ENCODE peak calls at places on chromosomes 5 and 9, in five cellular contexts. F is HepG2, V is upper lobe of right lung, A is astrocyte of the spinal cord, O is endodermal cell. G is an unnamed sample.

GRCh38 chr5:149616727-149617284 is 35.5 kb downstream of the ARHGEF37 start:
- DNase-seq in F (no peak), V (no peak), A (no peak), O (no peak), G (no peak)

GRCh38 chr9:137547687-137548543 is 2.3 kb downstream of the PNPLA7 start:
- DNase-seq in F (no peak), V (no peak), A (no peak), O (no peak), G (no peak)

GRCh38 chr9:126842977-126843799 is 17.3 kb upstream of the ZBTB34 start:
- DNase-seq in F (no peak), V (no peak), A (no peak), O (no peak), G (no peak)

GRCh38 chr9:101737165-101737704 is 1.2 kb downstream of the GRIN3A start:
- DNase-seq in F (no peak), V (peak), A (no peak), O (peak), G (no peak)

GRCh38 chr5:116600876-116601275 is 26.3 kb upstream of the SEMA6A start:
- DNase-seq in F (no peak), V (no peak), A (peak), O (no peak), G (no peak)

GRCh38 chr5:30581198-30581925 is 612.1 kb upstream of the CDH6 start:
- DNase-seq in F (peak), V (no peak), A (peak), O (no peak), G (no peak)

GRCh38 chr9:22693151-22693550 is 246.5 kb downstream of the DMRTA1 start:
- DNase-seq in F (no peak), V (no peak), A (no peak), O (no peak), G (no peak)

GRCh38 chr5:31815394-31815793 is 176.5 kb downstream of the PDZD2 start:
- DNase-seq in F (no peak), V (no peak), A (no peak), O (peak), G (no peak)

GRCh38 chr9:107631788-107632187 is 142.2 kb upstream of the KLF4 start:
- DNase-seq in F (no peak), V (no peak), A (no peak), O (no peak), G (peak)

GRCh38 chr9:124477211-124478013 is 27.2 kb downstream of the ADGRD2 start:
- DNase-seq in F (no peak), V (no peak), A (no peak), O (peak), G (no peak)

GRCh38 chr9:131087354-131087893 is 8.9 kb upstream of the AIF1L start:
- DNase-seq in F (no peak), V (no peak), A (no peak), O (no peak), G (no peak)

GRCh38 chr5:41246376-41246775 is 33.0 kb upstream of the C6 start:
- DNase-seq in F (no peak), V (no peak), A (peak), O (no peak), G (peak)

GRCh38 chr9:128411373-128412119 is 9.1 kb upstream of the CERCAM start:
- DNase-seq in F (no peak), V (no peak), A (no peak), O (no peak), G (no peak)

GRCh38 chr9:87732756-87733155 is 6.8 kb downstream of the CTSL start:
- DNase-seq in F (no peak), V (no peak), A (no peak), O (no peak), G (no peak)

GRCh38 chr5:108654042-108654441 is 93.7 kb upstream of the FER start:
- DNase-seq in F (no peak), V (no peak), A (peak), O (no peak), G (no peak)

G was measured in AG09319.